ENCODE peak calls at places on chromosomes 5 and 9, in ten cellular contexts. B, E, K, C, U, I, Z, A, O and L are unnamed samples.

GRCh38 chr5:54718647-54719046 is 201.1 kb downstream of the SNX18 start:
- DNase-seq in B (peak), E (no peak), K (no peak), C (peak), U (no peak), I (peak), Z (peak), A (no peak), O (no peak), L (peak)

GRCh38 chr9:89166871-89167270 is 11.7 kb downstream of the SHC3 start:
- DNase-seq in B (no peak), E (no peak), K (no peak), C (no peak), U (no peak), I (no peak), Z (no peak), A (no peak), O (no peak), L (no peak)

GRCh38 chr9:76818271-76818670 is 54.0 kb downstream of the PCA3 start:
- DNase-seq in B (peak), E (no peak), K (no peak), C (no peak), U (peak), I (peak), Z (peak), A (no peak), O (peak), L (peak)

GRCh38 chr5:64497390-64497789 is 8.4 kb upstream of the RGS7BP start:
- DNase-seq in B (peak), E (no peak), K (no peak), C (no peak), U (no peak), I (no peak), Z (peak), A (no peak), O (peak), L (no peak)

GRCh38 chr9:71985070-71985956 is 73.9 kb downstream of the C9orf85 start:
- DNase-seq in B (no peak), E (no peak), K (no peak), C (no peak), U (no peak), I (no peak), Z (no peak), A (no peak), O (peak), L (no peak)

GRCh38 chr5:17405976-17406876 is 91.8 kb upstream of the TAF11L2 start:
- DNase-seq in B (peak), E (no peak), K (no peak), C (no peak), U (no peak), I (no peak), Z (peak), A (no peak), O (peak), L (no peak)

GRCh38 chr9:114059047-114059803 is 18.9 kb downstream of the AMBP start:
- DNase-seq in B (no peak), E (no peak), K (no peak), C (no peak), U (no peak), I (no peak), Z (no peak), A (peak), O (no peak), L (peak)

GRCh38 chr5:144209421-144209820 is 38.7 kb downstream of the KCTD16 start:
- DNase-seq in B (no peak), E (no peak), K (no peak), C (no peak), U (no peak), I (no peak), Z (no peak), A (no peak), O (no peak), L (no peak)

GRCh38 chr5:171122372-171122771 is 186.7 kb upstream of the TLX3 start:
- DNase-seq in B (no peak), E (no peak), K (no peak), C (no peak), U (no peak), I (no peak), Z (no peak), A (no peak), O (no peak), L (no peak)

GRCh38 chr9:131274674-131275331 is 1.5 kb downstream of the FAM78A start:
- DNase-seq in B (no peak), E (peak), K (no peak), C (peak), U (no peak), I (no peak), Z (no peak), A (peak), O (no peak), L (no peak)
- H3K4me3 ChIP-seq in B (no peak), E (peak), K (peak), C (peak), U (no peak), I (peak), Z (no peak), A (peak), O (no peak), L (no peak)

GRCh38 chr9:131812116-131812790 is 72.4 kb upstream of the RAPGEF1 start:
- DNase-seq in B (no peak), E (no peak), K (no peak), C (no peak), U (no peak), I (no peak), Z (no peak), A (no peak), O (no peak), L (no peak)
- H3K27ac ChIP-seq in B (no peak), E (no peak), K (no peak), C (no peak), U (no peak), I (no peak), Z (no peak), A (no peak), O (no peak), L (no peak)

DNA sequence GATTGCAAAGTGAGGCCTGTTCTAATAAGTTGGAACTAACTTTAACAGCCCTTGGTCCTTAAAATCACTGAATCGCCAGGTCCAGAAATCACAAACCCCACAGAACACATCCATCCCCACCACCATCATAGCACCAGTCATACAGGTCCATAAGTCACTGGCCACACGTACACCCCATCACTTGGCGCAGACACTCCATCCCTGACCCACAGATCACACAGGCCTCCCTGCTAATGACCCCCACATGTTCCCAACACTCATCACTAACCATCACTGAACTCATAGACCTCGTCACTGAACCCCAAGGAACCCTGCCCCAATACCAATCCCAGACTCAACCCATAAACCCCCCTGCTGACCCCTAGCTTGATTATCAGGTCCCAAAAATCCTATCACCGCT is 41.2 kb upstream of the ZNF300 start:
- DNase-seq in B (peak), E (no peak), K (no peak), C (no peak), U (no peak), I (no peak), Z (no peak), A (no peak), O (no peak), L (no peak)
- H3K4me3 ChIP-seq in B (peak), E (no peak), K (no peak), C (peak), U (peak), I (peak), Z (peak), A (peak), O (peak), L (peak)

GRCh38 chr5:151675956-151676712 is 10.6 kb downstream of the SPARC start:
- DNase-seq in B (no peak), E (no peak), K (no peak), C (no peak), U (no peak), I (no peak), Z (no peak), A (no peak), O (no peak), L (no peak)

GRCh38 chr5:151676719-151677118 is 10.0 kb downstream of the SPARC start:
- DNase-seq in B (peak), E (no peak), K (no peak), C (no peak), U (no peak), I (no peak), Z (no peak), A (no peak), O (no peak), L (no peak)

GRCh38 chr5:151678146-151678545 is 8.6 kb downstream of the SPARC start:
- DNase-seq in B (peak), E (no peak), K (no peak), C (peak), U (no peak), I (no peak), Z (peak), A (no peak), O (peak), L (no peak)

GRCh38 chr5:151673421-151673820 is 13.3 kb downstream of the SPARC start:
- DNase-seq in B (no peak), E (no peak), K (no peak), C (no peak), U (no peak), I (no peak), Z (no peak), A (no peak), O (no peak), L (no peak)

DNA sequence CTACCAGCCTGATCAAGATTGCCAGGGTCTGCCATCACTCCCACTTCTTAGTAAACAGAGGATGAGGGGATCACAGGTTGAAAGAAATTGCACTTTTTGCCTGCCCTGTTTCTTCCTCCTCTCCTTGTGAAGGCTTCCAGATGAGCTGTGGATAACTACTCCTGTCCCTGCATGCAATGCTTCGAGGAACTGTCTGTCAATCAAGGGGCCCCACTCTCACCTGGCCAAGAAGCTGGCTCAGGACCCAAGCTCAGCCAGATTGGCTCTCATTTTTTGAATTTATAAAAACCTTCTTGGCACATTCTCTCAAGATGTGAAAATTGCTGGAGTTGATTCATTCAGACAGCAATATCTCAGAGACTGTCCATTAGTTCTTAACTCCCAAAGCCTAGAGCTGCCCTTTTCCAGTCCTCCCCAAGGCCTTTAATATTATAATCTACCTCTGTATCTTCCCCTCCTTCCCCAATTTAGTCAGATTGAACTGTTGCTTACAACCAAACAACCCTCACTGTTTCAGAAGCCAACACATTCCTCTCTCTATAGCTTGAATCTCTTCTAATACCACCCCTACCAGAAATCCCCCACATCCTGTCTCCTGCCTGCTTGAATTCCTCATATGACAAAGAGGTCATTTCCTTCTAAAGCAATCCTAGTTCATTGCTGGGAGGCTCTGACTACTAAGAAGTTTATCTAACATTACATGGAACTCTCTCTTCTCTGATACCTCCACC is 11.3 kb downstream of the SPARC start:
- DNase-seq in B (peak), E (no peak), K (no peak), C (no peak), U (no peak), I (no peak), Z (peak), A (no peak), O (peak), L (no peak)
- H3K27ac ChIP-seq in B (peak), E (no peak), K (no peak), C (peak), U (peak), I (peak), Z (peak), A (peak), O (peak), L (peak)